ENCODE peak calls at places on chromosomes 1 and 21, in six cellular contexts. Z is heart right ventricle, N is psoas muscle, S is SJSA1, T is iPS DF 6.9, C is heart left ventricle. P is an unnamed sample.

GRCh38 chr1:22282281-22282970 is 139.5 kb upstream of the WNT4 start:
- DNase-seq in S (peak; percentile 31), Z (no peak), N (no peak), T (no peak), C (no peak), P (no peak)

GRCh38 chr1:244861683-244862082 is 2.7 kb downstream of the HNRNPU start:
- DNase-seq in T (no peak), C (no peak), S (no peak), N (no peak), Z (no peak), P (no peak)

GRCh38 chr1:30906631-30907389 is 1.7 kb downstream of the SDC3 start:
- DNase-seq in S (no peak), C (no peak), N (no peak), T (no peak), Z (no peak), P (peak; percentile 35)

GRCh38 chr1:170547255-170547654 is 15.3 kb downstream of the GORAB start:
- DNase-seq in S (no peak), T (no peak), C (no peak), N (no peak), Z (no peak), P (no peak)

GRCh38 chr1:43786201-43786958 is 79.0 kb downstream of the ST3GAL3 start:
- DNase-seq in Z (no peak), S (no peak), N (no peak), C (no peak), T (no peak), P (no peak)

GRCh38 chr1:75345538-75346292 is 211.5 kb downstream of the LHX8 start:
- DNase-seq in C (no peak), N (no peak), S (no peak), T (no peak), Z (no peak), P (no peak)

GRCh38 chr1:117780981-117781475 is 148.4 kb downstream of the GDAP2 start:
- DNase-seq in S (no peak), Z (no peak), T (no peak), N (no peak), C (no peak), P (no peak)

GRCh38 chr1:29658688-29659087 is 422.4 kb downstream of the PTPRU start:
- DNase-seq in C (no peak), Z (no peak), S (no peak), N (no peak), T (no peak), P (no peak)

GRCh38 chr1:220516014-220516721 is 11.8 kb upstream of the MARK1 start:
- DNase-seq in C (no peak), T (no peak), S (no peak), Z (no peak), N (no peak), P (no peak)

GRCh38 chr1:234542211-234542850 is 63.4 kb upstream of the TARBP1 start:
- DNase-seq in S (no peak), T (no peak), Z (no peak), N (peak; percentile 57), C (no peak), P (no peak)

GRCh38 chr1:14403961-14404645 is 194.4 kb upstream of the KAZN start:
- DNase-seq in Z (no peak), N (no peak), T (no peak), C (no peak), S (no peak), P (no peak)

GRCh38 chr1:6918286-6918907 is 133.1 kb downstream of the CAMTA1 start:
- DNase-seq in C (no peak), S (no peak), T (no peak), N (no peak), Z (no peak), P (no peak)

GRCh38 chr21:17988038-17988437 is 168.9 kb upstream of the C21orf91 start:
- DNase-seq in Z (no peak), C (no peak), T (no peak), S (no peak), N (no peak), P (no peak)

GRCh38 chr1:245398180-245398579 is 243.4 kb downstream of the KIF26B start:
- DNase-seq in S (no peak), C (no peak), Z (no peak), N (no peak), T (no peak), P (no peak)

GRCh38 chr1:229254910-229255541 is 15.9 kb upstream of the RAB4A start:
- DNase-seq in S (no peak), Z (no peak), T (no peak), C (no peak), N (no peak), P (no peak)

GRCh38 chr1:27503033-27503432 is 13.1 kb upstream of the WASF2 start:
- DNase-seq in C (no peak), S (no peak), Z (no peak), N (no peak), T (no peak), P (peak; percentile 1)

GRCh38 chr1:27503961-27504587 is 14.1 kb upstream of the WASF2 start:
- DNase-seq in Z (no peak), N (no peak), T (no peak), C (no peak), S (no peak), P (peak; percentile 25)

GRCh38 chr1:27504588-27505419 is 14.8 kb upstream of the WASF2 start:
- DNase-seq in C (peak; percentile 91), Z (peak; percentile 90), S (no peak), T (no peak), N (peak; percentile 85), P (peak; percentile 92)

GRCh38 chr1:27506703-27507102 is 16.7 kb upstream of the WASF2 start:
- DNase-seq in Z (no peak), C (no peak), N (no peak), S (no peak), T (no peak), P (peak; percentile 2)

GRCh38 chr1:27505420-27505680 is 15.4 kb upstream of the WASF2 start:
- DNase-seq in N (no peak), T (no peak), S (no peak), Z (no peak), C (no peak), P (no peak)
- H3K27ac ChIP-seq in N (peak overlapping the region; percentile 80), T (no peak overlapping the region), S (no peak overlapping the region), Z (peak overlapping the region; percentile 88), C (peak overlapping the region; percentile 93), P (peak overlapping the region; percentile 76)

GRCh38 chr1:178096421-178096820 is 2.5 kb downstream of the RASAL2 start:
- DNase-seq in N (no peak), T (no peak), S (no peak), Z (no peak), C (no peak), P (no peak)
- H3K4me3 ChIP-seq in N (peak overlapping the region; percentile 72), T (no peak overlapping the region), S (peak overlapping the region; percentile 90), Z (peak overlapping the region; percentile 98), C (peak overlapping the region; percentile 98), P (peak overlapping the region; percentile 94)

GRCh38 chr1:39163469-39163868 is 41.0 kb upstream of the MACF1 start:
- DNase-seq in N (no peak), Z (no peak), T (no peak), S (no peak), C (no peak), P (no peak)

GRCh38 chr1:39158330-39159086 is 46.0 kb upstream of the MACF1 start:
- DNase-seq in S (peak; percentile 47), T (no peak), N (no peak), C (no peak), Z (no peak), P (no peak)

GRCh38 chr1:39157304-39157703 is 47.2 kb upstream of the MACF1 start:
- DNase-seq in S (no peak), Z (no peak), T (no peak), N (no peak), C (no peak), P (no peak)

GRCh38 chr1:39160703-39161102 is 43.8 kb upstream of the MACF1 start:
- DNase-seq in Z (no peak), N (no peak), S (no peak), C (no peak), T (no peak), P (no peak)

DNA sequence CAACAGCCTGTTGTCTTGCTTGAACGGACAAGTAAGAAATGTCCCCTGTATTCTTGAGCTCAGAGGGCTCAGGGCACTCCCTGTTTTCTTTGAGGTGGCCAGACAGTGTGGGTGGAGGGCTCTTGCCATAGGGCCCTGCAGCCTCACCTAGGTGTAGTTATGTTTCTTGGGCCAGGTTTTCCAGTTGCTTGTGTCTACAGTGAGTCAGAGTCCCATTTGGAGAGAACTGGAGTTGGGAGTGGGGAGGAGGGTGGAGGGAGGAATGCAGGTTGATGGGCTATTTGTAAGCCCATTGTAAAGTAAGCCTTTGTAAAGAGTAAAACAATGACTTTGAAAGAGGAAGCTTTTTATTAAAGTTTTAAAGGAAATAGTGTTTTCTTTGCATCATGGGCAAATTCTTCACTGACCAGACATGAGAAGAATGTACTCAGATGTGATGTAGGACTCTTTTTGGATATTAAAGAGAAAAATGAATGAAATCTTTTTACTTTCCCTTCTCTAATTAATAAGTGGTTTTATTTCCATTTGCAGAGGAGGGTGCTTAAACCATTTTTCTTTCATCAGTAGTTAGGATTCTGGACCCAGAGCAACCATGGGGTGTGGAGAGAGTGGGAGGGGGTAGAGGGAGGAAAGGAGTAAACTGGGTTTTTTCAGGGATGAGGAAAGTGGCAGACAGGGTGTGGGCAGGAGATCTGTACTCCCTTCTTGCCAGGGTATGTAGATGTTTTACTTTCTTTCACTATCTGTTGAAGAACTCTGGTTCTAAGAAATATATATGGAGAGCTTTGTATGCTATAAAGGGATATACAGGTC is 45.1 kb upstream of the MACF1 start:
- DNase-seq in C (no peak), T (no peak), S (peak; percentile 64), N (no peak), Z (no peak), P (no peak)
- H3K4me1 ChIP-seq in C (peaks cover 59% of the 10 kb centered on the region), T (peaks cover 14% of the 10 kb centered on the region), S (peaks cover 55% of the 10 kb centered on the region), N (peaks cover 47% of the 10 kb centered on the region), Z (peaks cover 20% of the 10 kb centered on the region), P (peaks cover 23% of the 10 kb centered on the region)

GRCh38 chr1:94544706-94545490 is 3.3 kb upstream of the F3 start:
- DNase-seq in Z (no peak), C (no peak), N (no peak), T (no peak), S (no peak), P (no peak)
- H3K27ac ChIP-seq in Z (peak overlapping the region; percentile 48), C (peak overlapping the region; percentile 27), N (peak overlapping the region; percentile 43), T (no peak overlapping the region), S (peak overlapping the region; percentile 13), P (no peak overlapping the region)

DNA sequence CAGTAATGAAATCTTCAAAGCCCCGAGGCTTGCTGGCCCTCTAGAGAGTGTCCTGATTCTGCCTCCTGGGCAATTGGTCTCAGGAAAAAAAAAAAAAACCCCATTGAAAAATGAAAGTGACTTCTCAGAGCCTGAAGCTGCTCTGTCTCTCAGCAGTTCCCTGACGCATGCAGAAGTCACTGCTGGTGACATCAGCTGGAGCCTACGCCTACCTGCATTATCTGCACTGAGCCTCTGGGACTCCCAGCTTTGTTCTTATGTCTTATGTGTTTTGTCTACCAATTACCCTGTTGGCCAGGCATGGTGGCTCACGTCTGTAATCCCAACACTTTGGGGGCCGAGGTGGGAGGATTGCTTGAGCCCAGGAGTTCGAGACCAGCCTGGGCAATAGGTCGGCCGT is 10.1 kb upstream of the SLC25A33 start:
- DNase-seq in N (no peak), T (no peak), C (no peak), S (no peak), Z (no peak), P (no peak)
- H3K4me3 ChIP-seq in N (no peak overlapping the region), T (no peak overlapping the region), C (no peak overlapping the region), S (no peak overlapping the region), Z (no peak overlapping the region), P (no peak overlapping the region)

P was measured in right cardiac atrium.